ENCODE peak calls at places on chromosome 12, in seven cellular contexts. Y is Caco-2; J is CD4-positive, alpha-beta T cell; C is CD8-positive, alpha-beta memory T cell; Q is heart right ventricle; N is left lung; K is ELR. O is an unnamed sample.

GRCh38 chr12:48788852-48789775 is at the start of gene ADCY6:
- DNase-seq in J (no peak), K (peak), N (peak), Q (peak), Y (peak), C (no peak), O (peak)

GRCh38 chr12:49624919-49625577 is 1.7 kb downstream of the PRPF40B start:
- DNase-seq in K (peak), C (no peak), J (no peak), Y (no peak), Q (no peak), N (no peak), O (peak)

GRCh38 chr12:21614510-21614909 is 9.9 kb upstream of the GYS2 start:
- DNase-seq in Q (no peak), J (no peak), C (no peak), K (no peak), N (no peak), Y (no peak), O (no peak)

GRCh38 chr12:67048371-67048770 is 220.8 kb upstream of the CAND1 start:
- DNase-seq in Q (no peak), Y (no peak), K (peak), C (no peak), N (no peak), J (no peak), O (no peak)

GRCh38 chr12:109115758-109116610 is at the start of gene ACACB:
- DNase-seq in Y (peak), J (no peak), Q (peak), N (peak), C (no peak), K (no peak), O (no peak)

GRCh38 chr12:91327889-91328288 is 145.3 kb upstream of the DCN start:
- DNase-seq in K (no peak), Q (no peak), N (no peak), J (no peak), C (no peak), Y (no peak), O (no peak)

GRCh38 chr12:22900401-22900800 is 275.4 kb downstream of the ETNK1 start:
- DNase-seq in K (no peak), Q (no peak), J (no peak), C (no peak), N (no peak), Y (no peak), O (no peak)

GRCh38 chr12:5078423-5078822 is 34.7 kb downstream of the KCNA5 start:
- DNase-seq in Q (peak), Y (no peak), J (no peak), C (no peak), K (no peak), N (no peak), O (no peak)

GRCh38 chr12:114403690-114404450 is 2.1 kb downstream of the TBX5 start:
- DNase-seq in C (no peak), N (no peak), Y (no peak), Q (peak), K (peak), J (no peak), O (no peak)

GRCh38 chr12:124020398-124021024 is 47.5 kb downstream of the ZNF664 start:
- DNase-seq in K (no peak), C (no peak), Y (no peak), J (no peak), N (no peak), Q (no peak), O (no peak)

GRCh38 chr12:76764856-76765255 is 941 bp downstream of the ZDHHC17 start:
- DNase-seq in Q (no peak), K (peak), J (no peak), Y (no peak), C (peak), N (no peak), O (no peak)

GRCh38 chr12:71295913-71296312 is 138.1 kb upstream of the TSPAN8 start:
- DNase-seq in Q (no peak), Y (no peak), C (no peak), J (no peak), N (no peak), K (no peak), O (no peak)

GRCh38 chr12:64669270-64669842 is 59.1 kb downstream of the RASSF3 start:
- DNase-seq in C (peak), Q (peak), J (peak), Y (no peak), K (no peak), N (peak), O (peak)

GRCh38 chr12:100455896-100456295 is 17.8 kb upstream of the NR1H4 start:
- DNase-seq in Q (no peak), J (no peak), C (no peak), Y (no peak), K (no peak), N (no peak), O (no peak)

GRCh38 chr12:6167327-6168280 is 32.6 kb upstream of the CD9 start:
- DNase-seq in J (peak), K (peak), Q (peak), Y (no peak), C (no peak), N (peak), O (peak)

GRCh38 chr12:23096321-23096720 is 471.4 kb downstream of the ETNK1 start:
- DNase-seq in Q (no peak), J (no peak), N (no peak), Y (no peak), K (no peak), C (no peak), O (no peak)

GRCh38 chr12:113727651-113728061 is 238.5 kb downstream of the RBM19 start:
- DNase-seq in Y (peak), N (no peak), K (peak), C (no peak), J (no peak), Q (no peak), O (peak)

GRCh38 chr12:109606261-109607028 is 32.9 kb downstream of the MVK start:
- DNase-seq in C (no peak), K (no peak), Y (peak), J (no peak), Q (peak), N (no peak), O (no peak)

GRCh38 chr12:1630081-1630826 is 1.2 kb downstream of the WNT5B start:
- DNase-seq in C (no peak), J (no peak), Q (peak), K (no peak), Y (no peak), N (no peak), O (no peak)

GRCh38 chr12:89873745-89874144 is 165.1 kb upstream of the ATP2B1 start:
- DNase-seq in Q (no peak), Y (no peak), J (no peak), K (no peak), N (no peak), C (no peak), O (no peak)

GRCh38 chr12:111570090-111570961 is 28.8 kb downstream of the ATXN2 start:
- DNase-seq in J (no peak), N (no peak), C (no peak), K (peak), Q (no peak), Y (peak), O (peak)

GRCh38 chr12:12024958-12025682 is 45.6 kb upstream of the BCL2L14 start:
- DNase-seq in J (peak), Y (no peak), Q (no peak), N (no peak), C (no peak), K (no peak), O (no peak)

GRCh38 chr12:29921307-29921706 is 137.6 kb upstream of the TMTC1 start:
- DNase-seq in K (peak), Y (no peak), Q (no peak), N (no peak), J (no peak), C (no peak), O (no peak)

GRCh38 chr12:107317751-107318553 is 224.6 kb upstream of the CRY1 start:
- DNase-seq in J (peak), Y (peak), C (peak), Q (peak), N (peak), K (peak), O (peak)

GRCh38 chr12:63889236-63889635 is 44.7 kb downstream of the SRGAP1 start:
- DNase-seq in Q (no peak), J (no peak), C (no peak), N (no peak), K (peak), Y (no peak), O (no peak)

GRCh38 chr12:113837059-113837458 is 129.1 kb downstream of the RBM19 start:
- DNase-seq in Q (no peak), N (no peak), C (no peak), K (no peak), J (no peak), Y (no peak), O (no peak)

GRCh38 chr12:19759229-19759628 is 319.9 kb downstream of the AEBP2 start:
- DNase-seq in Q (no peak), C (no peak), K (peak), N (no peak), Y (no peak), J (no peak), O (no peak)

GRCh38 chr12:117328556-117329100 is 32.8 kb downstream of the NOS1 start:
- DNase-seq in K (no peak), Y (no peak), J (no peak), Q (no peak), N (no peak), C (no peak), O (no peak)

GRCh38 chr12:571795-572531 is 91.3 kb downstream of the NINJ2 start:
- DNase-seq in Y (peak), Q (peak), J (no peak), C (no peak), N (no peak), K (peak), O (no peak)

GRCh38 chr12:27277846-27278260 is 33.8 kb downstream of the STK38L start:
- DNase-seq in Y (peak), Q (peak), K (peak), C (no peak), N (no peak), J (no peak), O (peak)

GRCh38 chr12:93853698-93854478 is 176.7 kb downstream of the CRADD start:
- DNase-seq in K (no peak), C (no peak), J (no peak), N (no peak), Q (no peak), Y (no peak), O (no peak)

GRCh38 chr12:17342381-17342961 is 736.5 kb upstream of the LMO3 start:
- DNase-seq in C (no peak), J (no peak), K (no peak), Q (no peak), Y (peak), N (no peak), O (no peak)

GRCh38 chr12:80821513-80822000 is 104.8 kb downstream of the MYF5 start:
- DNase-seq in Q (peak), J (no peak), K (no peak), N (no peak), C (no peak), Y (no peak), O (no peak)

GRCh38 chr12:67546718-67547117 is 101.8 kb upstream of the DYRK2 start:
- DNase-seq in Y (no peak), N (no peak), C (no peak), K (no peak), Q (no peak), J (no peak), O (no peak)

GRCh38 chr12:110647669-110648068 is 33.7 kb downstream of the TCTN1 start:
- DNase-seq in Q (no peak), C (peak), K (no peak), J (no peak), N (no peak), Y (no peak), O (no peak)

GRCh38 chr12:90085491-90086274 is 377.0 kb upstream of the ATP2B1 start:
- DNase-seq in J (no peak), C (no peak), Y (no peak), N (no peak), Q (no peak), K (peak), O (no peak)

GRCh38 chr12:24014853-24015590 is 65.6 kb upstream of the SOX5 start:
- DNase-seq in J (no peak), K (no peak), Y (no peak), C (no peak), N (no peak), Q (no peak), O (no peak)

GRCh38 chr12:106096376-106096775 is 42.4 kb downstream of the NUAK1 start:
- DNase-seq in J (no peak), Y (no peak), K (no peak), C (no peak), Q (no peak), N (no peak), O (no peak)

GRCh38 chr12:131133994-131134393 is 180.3 kb downstream of the ADGRD1 start:
- DNase-seq in Y (no peak), N (no peak), K (no peak), C (no peak), J (no peak), Q (no peak), O (no peak)

O was measured in PC-9.